ENCODE peak calls at places on chromosome 10, in four cellular contexts. O is A549, I is WTC11, L is HepG2. D is an unnamed sample.

GRCh38 chr10:74827045-74827441 is 643 bp downstream of the KAT6B start:
- DNase-seq in O (no peak), I (no peak), L (no peak), D (no peak)

GRCh38 chr10:74058658-74059057 is 60.7 kb downstream of the VCL start:
- DNase-seq in O (no peak), I (no peak), L (peak), D (peak)

GRCh38 chr10:100327007-100327700 is 2.9 kb downstream of the PKD2L1 start:
- DNase-seq in O (no peak), I (no peak), L (no peak), D (no peak)

GRCh38 chr10:103765981-103766380 is 89.4 kb downstream of the SH3PXD2A start:
- DNase-seq in O (no peak), I (no peak), L (no peak), D (no peak)

GRCh38 chr10:46229144-46229563 is 57.6 kb upstream of the ANTXRL start:
- DNase-seq in O (peak), I (peak), L (peak), D (peak)

GRCh38 chr10:73744690-73744994 is 470 bp downstream of the SEC24C start:
- DNase-seq in O (peak), I (no peak), L (peak), D (no peak)

GRCh38 chr10:73886085-73886529 is 11.8 kb upstream of the CAMK2G start:
- DNase-seq in O (peak), I (peak), L (peak), D (peak)

GRCh38 chr10:29590598-29591415 is 44.0 kb downstream of the SVIL start:
- DNase-seq in O (peak), I (no peak), L (peak), D (peak)

GRCh38 chr10:7529638-7530037 is 118.8 kb upstream of the SFMBT2 start:
- DNase-seq in O (peak), I (peak), L (peak), D (no peak)

GRCh38 chr10:97024181-97025073 is 161.3 kb downstream of the SLIT1 start:
- DNase-seq in O (peak), I (no peak), L (no peak), D (no peak)

GRCh38 chr10:26448706-26449435 is 10.7 kb downstream of the APBB1IP start:
- DNase-seq in O (no peak), I (no peak), L (no peak), D (no peak)

GRCh38 chr10:28253174-28253783 is 49.6 kb downstream of the MPP7 start:
- DNase-seq in O (no peak), I (no peak), L (no peak), D (no peak)

GRCh38 chr10:112344261-112344660 is 29.7 kb upstream of the ACSL5 start:
- DNase-seq in O (no peak), I (no peak), L (no peak), D (no peak)

GRCh38 chr10:133527779-133528271 is 662 bp downstream of the CYP2E1 start:
- DNase-seq in O (no peak), I (no peak), L (no peak), D (no peak)

GRCh38 chr10:80448204-80448603 is 5.9 kb upstream of the TSPAN14 start:
- DNase-seq in O (no peak), I (no peak), L (no peak), D (no peak)

GRCh38 chr10:50286517-50286916 is 35.2 kb upstream of the ASAH2 start:
- DNase-seq in O (no peak), I (no peak), L (no peak), D (no peak)

GRCh38 chr10:126930506-126931458 is 25.6 kb downstream of the DOCK1 start:
- DNase-seq in O (no peak), I (no peak), L (no peak), D (no peak)

GRCh38 chr10:116084166-116084565 is 188.8 kb downstream of the GFRA1 start:
- DNase-seq in O (no peak), I (no peak), L (no peak), D (no peak)

GRCh38 chr10:77857272-77857671 is 69.3 kb downstream of the DLG5 start:
- DNase-seq in O (no peak), I (no peak), L (no peak), D (no peak)

GRCh38 chr10:78759448-78760120 is 309.2 kb upstream of the ZMIZ1 start:
- DNase-seq in O (no peak), I (no peak), L (no peak), D (no peak)

GRCh38 chr10:51073461-51074237 is 638 bp upstream of the PRKG1 start:
- DNase-seq in O (no peak), I (peak), L (no peak), D (peak)

GRCh38 chr10:131775444-131775832 is 125.4 kb upstream of the PPP2R2D start:
- DNase-seq in O (no peak), I (no peak), L (no peak), D (no peak)

GRCh38 chr10:78706256-78706655 is 362.5 kb upstream of the ZMIZ1 start:
- DNase-seq in O (no peak), I (no peak), L (no peak), D (no peak)

GRCh38 chr10:16437540-16437894 is 707 bp downstream of the PTER start:
- DNase-seq in O (no peak), I (no peak), L (peak), D (no peak)

GRCh38 chr10:350981-351501 is 215.8 kb downstream of the ZMYND11 start:
- DNase-seq in O (no peak), I (no peak), L (no peak), D (no peak)

GRCh38 chr10:119449760-119450461 is 92.6 kb downstream of the RGS10 start:
- DNase-seq in O (no peak), I (no peak), L (no peak), D (no peak)

GRCh38 chr10:67657775-67658174 is 38.2 kb downstream of the CTNNA3 start:
- DNase-seq in O (no peak), I (peak), L (no peak), D (no peak)

GRCh38 chr10:77392851-77393250 is 244.8 kb downstream of the KCNMA1 start:
- DNase-seq in O (peak), I (no peak), L (no peak), D (no peak)

GRCh38 chr10:122878799-122879338 is 512 bp downstream of the FAM24B start:
- DNase-seq in O (peak), I (no peak), L (peak), D (no peak)

GRCh38 chr10:77087406-77087805 is 550.2 kb downstream of the KCNMA1 start:
- DNase-seq in O (no peak), I (no peak), L (no peak), D (no peak)

GRCh38 chr10:23514321-23514720 is 75.4 kb downstream of the OTUD1 start:
- DNase-seq in O (no peak), I (no peak), L (no peak), D (no peak)

GRCh38 chr10:133260895-133261725 is 15.6 kb downstream of the ADAM8 start:
- DNase-seq in O (peak), I (no peak), L (no peak), D (peak)

GRCh38 chr10:13074562-13075451 is 25.2 kb upstream of the OPTN start:
- DNase-seq in O (peak), I (peak), L (peak), D (peak)

GRCh38 chr10:102523250-102524029 is 19.7 kb downstream of the SUFU start:
- DNase-seq in O (no peak), I (no peak), L (peak), D (no peak)

GRCh38 chr10:130956251-130956650 is 355.3 kb downstream of the TCERG1L start:
- DNase-seq in O (no peak), I (no peak), L (no peak), D (no peak)

GRCh38 chr10:62153191-62153590 is 115.5 kb downstream of the RTKN2 start:
- DNase-seq in O (no peak), I (no peak), L (no peak), D (no peak)

GRCh38 chr10:35194906-35195305 is 68.3 kb downstream of the CREM start:
- DNase-seq in O (peak), I (no peak), L (no peak), D (peak)

GRCh38 chr10:49407552-49408137 is 11.8 kb upstream of the DRGX start:
- DNase-seq in O (peak), I (peak), L (peak), D (peak)

GRCh38 chr10:22229756-22230330 is 12.0 kb upstream of the EBLN1 start:
- DNase-seq in O (no peak), I (no peak), L (no peak), D (peak)

GRCh38 chr10:77532068-77532467 is 105.5 kb downstream of the KCNMA1 start:
- DNase-seq in O (no peak), I (no peak), L (no peak), D (no peak)

DNA sequence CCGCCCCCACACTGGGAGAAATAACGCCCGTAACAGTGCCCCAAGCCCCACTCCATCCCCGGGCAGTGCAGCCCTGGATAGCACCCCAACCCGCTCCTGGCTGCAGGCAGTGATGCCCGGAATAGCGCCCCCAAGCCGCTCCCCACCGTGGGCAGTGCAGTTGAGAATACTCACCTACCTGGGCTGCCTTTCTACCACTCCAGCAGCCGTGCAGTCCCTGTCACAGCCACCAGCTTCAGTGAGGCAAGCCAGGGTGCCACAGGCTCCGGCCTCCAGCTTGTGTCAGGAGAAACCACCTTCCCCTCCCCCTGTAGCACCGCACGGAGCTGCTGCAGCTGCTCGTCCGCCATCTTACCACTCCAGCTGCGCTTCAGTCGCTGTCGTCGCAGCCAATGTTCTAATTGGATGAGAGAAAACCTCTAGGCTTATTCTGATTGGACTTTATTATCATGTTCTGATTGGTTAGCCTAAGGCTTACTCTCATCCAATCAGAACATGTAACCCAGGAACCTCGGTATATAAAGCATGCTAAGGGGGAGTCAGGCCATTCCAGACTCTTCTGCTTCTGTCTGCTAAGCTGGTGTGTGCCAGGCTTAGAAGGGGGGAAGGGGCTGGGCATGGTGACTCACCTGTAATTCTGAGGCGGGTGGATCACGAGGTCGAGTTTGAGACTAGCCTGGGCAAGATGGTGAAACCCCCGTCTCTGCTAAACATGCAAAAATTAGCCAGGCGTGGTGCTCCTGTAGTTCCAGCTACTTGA is 53.2 kb upstream of the ZNF33B start:
- DNase-seq in O (no peak), I (no peak), L (no peak), D (no peak)
- TF ChIP-seq NR3C1 in O (no peak), I (no peak), L (no peak), D (no peak)

GRCh38 chr10:108439397-108439796 is 1274.9 kb upstream of the SORCS1 start:
- DNase-seq in O (no peak), I (no peak), L (no peak), D (no peak)
- TF ChIP-seq NR3C1 in O (no peak), I (no peak), L (no peak), D (no peak)

GRCh38 chr10:110827410-110827809 is 44.3 kb upstream of the PDCD4 start:
- DNase-seq in O (no peak), I (no peak), L (peak), D (no peak)
- TF ChIP-seq NR3C1 in O (no peak), I (no peak), L (no peak), D (no peak)

DNA sequence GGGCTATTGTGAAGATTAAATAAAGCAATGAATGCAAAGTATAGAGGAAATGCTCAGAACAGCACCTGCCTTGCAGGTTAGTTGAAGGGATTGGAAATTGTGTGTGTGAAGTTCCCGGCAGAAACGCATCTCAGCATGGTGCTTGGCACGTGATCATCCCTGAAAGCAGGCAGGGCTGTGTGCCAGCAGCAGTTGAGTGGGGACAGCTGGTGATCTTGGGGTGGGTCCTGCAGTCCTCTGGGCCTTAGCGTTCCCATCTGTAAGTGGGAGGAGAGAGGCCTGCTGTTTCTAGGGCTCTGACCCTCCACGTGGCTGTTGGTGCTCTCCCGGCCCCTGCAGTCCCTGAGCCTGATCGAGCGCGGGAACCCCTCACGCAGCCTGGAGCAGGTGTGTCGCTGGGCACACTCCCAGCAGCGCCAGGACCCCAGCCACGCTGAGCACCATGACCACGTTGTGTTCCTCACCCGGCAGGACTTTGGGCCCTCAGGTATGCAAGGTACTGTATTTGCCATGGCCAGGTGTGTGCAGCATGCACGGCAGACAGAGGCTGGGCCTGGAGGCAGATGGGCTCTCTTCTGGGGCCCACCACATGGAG is 55.3 kb downstream of the TBATA start:
- DNase-seq in O (no peak), I (no peak), L (no peak), D (no peak)
- TF ChIP-seq NR3C1 in O (no peak), I (no peak), L (no peak), D (no peak)

D was measured in K562.